ENCODE peak calls at places on chromosomes 5 and 9, in ten cellular contexts. O is mammary epithelial cell, Z is fibroblast of the aortic adventitia, M is psoas muscle, Y is tibial artery, Q is cardiac muscle cell, W is left ventricle myocardium inferior, V is heart right ventricle, L is GM12864, I is neuronal stem cell. J is an unnamed sample.

GRCh38 chr9:12935714-12936113 is 160.9 kb downstream of the LURAP1L start:
- DNase-seq in O (peak; percentile 46), Z (peak; percentile 93), M (no peak), Y (no peak), Q (no peak), W (no peak), V (no peak), L (no peak), I (no peak), J (no peak)

GRCh38 chr9:109101810-109102209 is 17.9 kb downstream of the TMEM245 start:
- DNase-seq in O (peak; percentile 91), Z (peak; percentile 93), M (no peak), Y (no peak), Q (no peak), W (no peak), V (no peak), L (no peak), I (no peak), J (no peak)

GRCh38 chr5:110590187-110590586 is 136.3 kb downstream of the TMEM232 start:
- DNase-seq in O (peak; percentile 5), Z (peak; percentile 16), M (no peak), Y (no peak), Q (peak; percentile 11), W (no peak), V (no peak), L (no peak), I (no peak), J (no peak)

GRCh38 chr5:33379757-33380156 is 61.0 kb upstream of the TARS1 start:
- DNase-seq in O (peak; percentile 20), Z (peak; percentile 73), M (no peak), Y (no peak), Q (peak; percentile 59), W (no peak), V (no peak), L (no peak), I (peak; percentile 30), J (no peak)

GRCh38 chr9:90965141-90965910 is 163.7 kb downstream of the SYK start:
- DNase-seq in O (no peak), Z (peak; percentile 21), M (no peak), Y (no peak), Q (no peak), W (no peak), V (no peak), L (no peak), I (no peak), J (no peak)

GRCh38 chr5:43482490-43483064 is 1.1 kb downstream of the TMEM267 start:
- DNase-seq in O (peak; percentile 10), Z (peak; percentile 58), M (no peak), Y (no peak), Q (no peak), W (no peak), V (no peak), L (no peak), I (no peak), J (no peak)

GRCh38 chr5:149656576-149657182 is 73.4 kb upstream of the PPARGC1B start:
- DNase-seq in O (peak; percentile 26), Z (no peak), M (peak; percentile 49), Y (peak; percentile 58), Q (peak; percentile 70), W (peak; percentile 58), V (peak; percentile 56), L (no peak), I (peak; percentile 27), J (peak; percentile 33)

GRCh38 chr5:39132128-39132447 is 57.9 kb upstream of the RICTOR start:
- DNase-seq in O (peak; percentile 35), Z (no peak), M (no peak), Y (no peak), Q (no peak), W (no peak), V (no peak), L (no peak), I (no peak), J (no peak)

GRCh38 chr9:89497181-89497963 is 541 bp downstream of the SEMA4D start:
- DNase-seq in O (no peak), Z (no peak), M (peak; percentile 40), Y (no peak), Q (peak; percentile 63), W (no peak), V (no peak), L (no peak), I (no peak), J (peak; percentile 33)

GRCh38 chr5:115888027-115888426 is 46.3 kb downstream of the AP3S1 start:
- DNase-seq in O (no peak), Z (peak; percentile 68), M (no peak), Y (no peak), Q (no peak), W (no peak), V (no peak), L (no peak), I (no peak), J (no peak)

GRCh38 chr9:2697492-2697891 is 19.8 kb upstream of the KCNV2 start:
- DNase-seq in O (no peak), Z (no peak), M (no peak), Y (no peak), Q (no peak), W (no peak), V (no peak), L (no peak), I (no peak), J (no peak)

GRCh38 chr5:5340206-5340729 is 82.2 kb upstream of the ICE1 start:
- DNase-seq in O (peak; percentile 88), Z (peak; percentile 90), M (peak; percentile 87), Y (peak; percentile 88), Q (no peak), W (peak; percentile 42), V (peak; percentile 55), L (no peak), I (no peak), J (no peak)

GRCh38 chr9:136666364-136667216 is 3.9 kb downstream of the EGFL7 start:
- DNase-seq in O (no peak), Z (no peak), M (no peak), Y (no peak), Q (peak; percentile 59), W (no peak), V (no peak), L (no peak), I (no peak), J (peak; percentile 37)

DNA sequence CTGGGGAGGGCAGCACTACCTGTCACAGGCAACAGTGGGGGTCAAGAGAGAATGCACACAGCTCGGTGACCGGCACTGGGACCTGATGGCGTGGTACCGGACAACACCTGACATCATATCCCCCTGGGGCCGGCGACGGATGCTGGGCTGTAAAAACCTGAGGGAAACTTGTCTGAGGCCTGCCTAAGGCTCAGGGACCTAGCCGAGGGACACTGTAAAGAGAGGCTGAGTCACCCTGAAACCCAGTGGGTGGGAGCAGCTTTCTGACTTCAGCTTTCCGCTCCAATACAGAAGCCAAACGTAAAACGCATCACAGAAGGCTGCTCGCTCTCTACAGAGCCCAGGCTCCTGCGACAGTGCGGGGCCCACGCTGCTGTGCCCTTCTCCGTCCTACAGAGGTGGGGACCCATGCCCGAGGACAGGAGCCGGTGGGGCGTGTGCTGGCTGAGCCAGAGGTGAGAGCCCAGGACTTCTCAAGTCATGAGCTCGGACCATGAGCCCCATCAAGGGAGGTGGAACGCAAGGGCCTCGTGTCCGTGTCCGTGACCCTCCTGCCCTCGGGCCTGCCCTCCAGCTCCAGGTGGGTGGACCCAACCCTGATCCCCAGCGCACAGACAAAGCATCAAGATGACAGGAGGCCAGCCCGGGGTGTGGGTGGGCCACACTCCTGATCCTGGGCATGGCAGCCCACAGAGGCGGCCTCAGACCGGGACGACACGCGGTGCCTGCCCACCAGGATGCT is 5.3 kb downstream of the RALGDS start:
- DNase-seq in O (no peak), Z (no peak), M (peak; percentile 36), Y (no peak), Q (no peak), W (peak; percentile 10), V (no peak), L (peak; percentile 85), I (no peak), J (peak; percentile 23)
- H3K4me3 ChIP-seq in O (no peak overlapping the region), Z (no peak overlapping the region), M (peak overlapping the region; percentile 13), Y (no peak overlapping the region), Q (no peak overlapping the region), W (peak overlapping the region; percentile 49), V (no peak overlapping the region), L (peak overlapping the region; percentile 55), I (no peak overlapping the region), J (no peak overlapping the region)

GRCh38 chr5:151006704-151007334 is 13.6 kb upstream of the GPX3 start:
- DNase-seq in O (no peak), Z (no peak), M (peak; percentile 59), Y (peak; percentile 78), Q (no peak), W (peak; percentile 42), V (no peak), L (no peak), I (no peak), J (no peak)

GRCh38 chr5:151007430-151008123 is 12.8 kb upstream of the GPX3 start:
- DNase-seq in O (no peak), Z (no peak), M (no peak), Y (no peak), Q (no peak), W (no peak), V (no peak), L (no peak), I (no peak), J (no peak)

GRCh38 chr5:151005187-151005974 is 15.0 kb upstream of the GPX3 start:
- DNase-seq in O (no peak), Z (peak; percentile 28), M (peak; percentile 69), Y (peak; percentile 85), Q (peak; percentile 27), W (peak; percentile 47), V (no peak), L (no peak), I (no peak), J (no peak)

GRCh38 chr5:151004499-151004898 is 15.9 kb upstream of the GPX3 start:
- DNase-seq in O (no peak), Z (no peak), M (no peak), Y (no peak), Q (no peak), W (no peak), V (no peak), L (no peak), I (no peak), J (no peak)

GRCh38 chr5:151005975-151006576 is 14.3 kb upstream of the GPX3 start:
- DNase-seq in O (no peak), Z (peak; percentile 85), M (peak; percentile 90), Y (peak; percentile 95), Q (peak; percentile 32), W (peak; percentile 87), V (peak; percentile 63), L (no peak), I (no peak), J (peak; percentile 57)
- H3K4me3 ChIP-seq in O (no peak overlapping the region), Z (no peak overlapping the region), M (peak overlapping the region; percentile 6), Y (no peak overlapping the region), Q (no peak overlapping the region), W (peak overlapping the region; percentile 32), V (no peak overlapping the region), L (no peak overlapping the region), I (no peak overlapping the region), J (no peak overlapping the region)

GRCh38 chr9:1048853-1049252 is 1.3 kb upstream of the DMRT2 start:
- DNase-seq in O (no peak), Z (no peak), M (no peak), Y (no peak), Q (no peak), W (no peak), V (no peak), L (no peak), I (no peak), J (no peak)
- H3K4me3 ChIP-seq in O (no peak overlapping the region), Z (no peak overlapping the region), M (no peak overlapping the region), Y (no peak overlapping the region), Q (no peak overlapping the region), W (peak overlapping the region; percentile 61), V (no peak overlapping the region), L (no peak overlapping the region), I (no peak overlapping the region), J (no peak overlapping the region)

DNA sequence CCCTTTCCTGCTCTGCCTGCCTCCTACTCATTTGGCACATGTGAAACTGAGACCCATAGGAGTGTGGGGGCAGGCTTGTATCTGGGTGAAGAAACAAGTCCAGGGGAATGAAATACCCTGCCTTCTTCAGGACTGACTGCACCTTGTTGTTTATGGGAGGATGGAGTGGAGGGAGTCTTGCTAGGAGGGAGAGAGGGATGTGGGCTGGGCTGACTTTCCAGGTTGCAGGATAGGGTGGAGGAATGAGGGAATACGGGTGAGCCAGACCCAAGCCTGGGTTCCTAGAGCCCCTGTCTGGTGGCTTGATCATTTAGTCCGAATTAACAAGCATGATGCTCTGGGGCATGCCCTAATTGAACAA is 3.3 kb downstream of the CXXC5 start:
- DNase-seq in O (no peak), Z (no peak), M (no peak), Y (no peak), Q (no peak), W (peak; percentile 13), V (no peak), L (no peak), I (no peak), J (peak; percentile 25)
- H3K4me3 ChIP-seq in O (no peak overlapping the region), Z (peak overlapping the region; percentile 84), M (peak overlapping the region; percentile 99), Y (peak overlapping the region; percentile 71), Q (peak overlapping the region; percentile 75), W (peak overlapping the region; percentile 90), V (no peak overlapping the region), L (peak overlapping the region; percentile 84), I (peak overlapping the region; percentile 54), J (peak overlapping the region; percentile 90)